ENCODE peak calls at places on chromosomes 6 and 20, in nine cellular contexts. H is HTR-8/SVneo; Y is stimulated activated CD8-positive, alpha-beta memory T cell treated with anti-CD3 and anti-CD28 coated beads, Interleukin-4, amount 100 ng/mL, for 4 hours; A is progenitor cell of endocrine pancreas; V is mucosa of descending colon; Z is activated T-helper 1 cell treated with Interleukin-2 at 50 U/mL for 16 hours; J is NT2/D1; R is activated CD4-positive, alpha-beta memory T cell treated with anti-CD3 and anti-CD28 coated beads, Interleukin-2, amount 10 ng/mL, durations not matched to agents 7 days and 5 days; K is activated T-cell treated with anti-CD3 and anti-CD28 coated beads, Interleukin-2, amount 50 U/mL, for 4 hours. I is an unnamed sample.

GRCh38 chr20:9590189-9590588 is 75.8 kb downstream of the LAMP5 start:
- DNase-seq in H (no peak), Y (no peak), A (no peak), V (peak; percentile 2), Z (no peak), J (no peak), R (no peak), K (no peak), I (no peak)

GRCh38 chr20:17796096-17796563 is 96.4 kb downstream of the BANF2 start:
- DNase-seq in H (no peak), Y (no peak), A (no peak), V (no peak), Z (no peak), J (no peak), R (no peak), K (no peak), I (no peak)

GRCh38 chr6:142071981-142072380 is 60.7 kb upstream of the GJE1 start:
- DNase-seq in H (no peak), Y (no peak), A (no peak), V (no peak), Z (no peak), J (no peak), R (no peak), K (no peak), I (no peak)

GRCh38 chr6:89414215-89414614 is 2.1 kb upstream of the RRAGD start:
- DNase-seq in H (no peak), Y (no peak), A (no peak), V (peak; percentile 6), Z (no peak), J (no peak), R (no peak), K (no peak), I (no peak)

GRCh38 chr6:317068-317451 is 24.8 kb downstream of the DUSP22 start:
- DNase-seq in H (no peak), Y (no peak), A (no peak), V (no peak), Z (no peak), J (no peak), R (no peak), K (no peak), I (no peak)

GRCh38 chr6:111691345-111692225 is 85.9 kb upstream of the TRAF3IP2 start:
- DNase-seq in H (no peak), Y (no peak), A (no peak), V (peak; percentile 52), Z (no peak), J (no peak), R (no peak), K (no peak), I (no peak)

GRCh38 chr6:56510984-56511531 is 131.6 kb downstream of the DST start:
- DNase-seq in H (no peak), Y (no peak), A (no peak), V (peak; percentile 72), Z (no peak), J (no peak), R (no peak), K (no peak), I (no peak)

GRCh38 chr6:166939894-166940293 is 16.5 kb downstream of the RNASET2 start:
- DNase-seq in H (no peak), Y (no peak), A (no peak), V (no peak), Z (no peak), J (no peak), R (no peak), K (no peak), I (no peak)

GRCh38 chr6:113719545-113719944 is 137.6 kb upstream of the MARCKS start:
- DNase-seq in H (no peak), Y (no peak), A (no peak), V (no peak), Z (no peak), J (no peak), R (no peak), K (no peak), I (no peak)

GRCh38 chr6:37519461-37519860 is 19.8 kb upstream of the CCDC167 start:
- DNase-seq in H (no peak), Y (no peak), A (no peak), V (no peak), Z (no peak), J (no peak), R (no peak), K (no peak), I (no peak)

GRCh38 chr20:48841861-48842529 is 14.2 kb upstream of the PREX1 start:
- DNase-seq in H (peak; percentile 96), Y (no peak), A (no peak), V (no peak), Z (no peak), J (no peak), R (no peak), K (no peak), I (peak; percentile 88)

GRCh38 chr6:73954843-73955242 is 258.8 kb downstream of the CD109 start:
- DNase-seq in H (no peak), Y (no peak), A (no peak), V (no peak), Z (no peak), J (no peak), R (no peak), K (no peak), I (no peak)

GRCh38 chr20:47574616-47575401 is 73.1 kb downstream of the NCOA3 start:
- DNase-seq in H (peak; percentile 51), Y (no peak), A (no peak), V (no peak), Z (no peak), J (no peak), R (no peak), K (no peak), I (peak; percentile 30)

GRCh38 chr20:20024942-20025341 is 7.8 kb downstream of the NAA20 start:
- DNase-seq in H (no peak), Y (no peak), A (no peak), V (no peak), Z (no peak), J (no peak), R (no peak), K (no peak), I (peak; percentile 29)

GRCh38 chr6:36127462-36128016 is 2.8 kb upstream of the MAPK13 start:
- DNase-seq in H (peak; percentile 89), Y (no peak), A (no peak), V (no peak), Z (no peak), J (no peak), R (no peak), K (no peak), I (peak; percentile 80)

GRCh38 chr20:44040202-44040915 is 125.7 kb downstream of the TOX2 start:
- DNase-seq in H (no peak), Y (no peak), A (no peak), V (no peak), Z (no peak), J (no peak), R (no peak), K (no peak), I (no peak)

GRCh38 chr20:4445331-4445730 is 276.4 kb upstream of the PRND start:
- DNase-seq in H (no peak), Y (no peak), A (no peak), V (no peak), Z (no peak), J (no peak), R (no peak), K (no peak), I (no peak)